ENCODE peak calls at places on chromosomes 12 and 14, in six cellular contexts. V is brain microvascular endothelial cell, U is fibroblast of lung, L is heart left ventricle, Z is MM.1S, T is tibial nerve. W is an unnamed sample.
A peak's percentile ranks its signal among the peaks of the same experiment; 100 is the strongest.

GRCh38 chr12:54404061-54405004 is 14.7 kb downstream of the ITGA5 start:
- DNase-seq in Z (peak; percentile 52), V (no peak), U (peak; percentile 40), T (peak; percentile 75), L (peak; percentile 12), W (no peak)

GRCh38 chr12:118763239-118763638 is 218.1 kb upstream of the SRRM4 start:
- DNase-seq in V (no peak), U (no peak), T (no peak), Z (no peak), L (no peak), W (no peak)

GRCh38 chr12:82817368-82817767 is 130.7 kb downstream of the TMTC2 start:
- DNase-seq in U (peak; percentile 8), V (no peak), Z (no peak), L (no peak), T (no peak), W (no peak)

GRCh38 chr14:90277581-90278198 is 21.3 kb downstream of the PSMC1 start:
- DNase-seq in Z (no peak), T (no peak), V (no peak), L (no peak), U (no peak), W (no peak)

GRCh38 chr12:27743601-27744000 is 33.0 kb downstream of the MRPS35 start:
- DNase-seq in U (no peak), Z (no peak), L (no peak), T (no peak), V (no peak), W (no peak)

GRCh38 chr14:94575730-94576585 is 5.3 kb upstream of the SERPINA5 start:
- DNase-seq in L (no peak), U (peak; percentile 96), V (peak; percentile 58), Z (no peak), T (no peak), W (no peak)

GRCh38 chr12:54225666-54226065 is 36.9 kb upstream of the SMUG1 start:
- DNase-seq in Z (no peak), L (no peak), T (no peak), U (no peak), V (no peak), W (no peak)

GRCh38 chr14:73784065-73784987 is 67.3 kb upstream of the PTGR2 start:
- DNase-seq in V (no peak), U (peak; percentile 56), T (no peak), Z (no peak), L (no peak), W (no peak)

GRCh38 chr14:68734231-68734732 is 58.6 kb downstream of the ZFP36L1 start:
- DNase-seq in V (no peak), Z (peak; percentile 49), T (no peak), U (peak; percentile 33), L (no peak), W (no peak)

GRCh38 chr12:12564911-12565310 is 2.2 kb upstream of the DUSP16 start:
- DNase-seq in T (no peak), L (no peak), V (no peak), Z (no peak), U (no peak), W (no peak)

DNA sequence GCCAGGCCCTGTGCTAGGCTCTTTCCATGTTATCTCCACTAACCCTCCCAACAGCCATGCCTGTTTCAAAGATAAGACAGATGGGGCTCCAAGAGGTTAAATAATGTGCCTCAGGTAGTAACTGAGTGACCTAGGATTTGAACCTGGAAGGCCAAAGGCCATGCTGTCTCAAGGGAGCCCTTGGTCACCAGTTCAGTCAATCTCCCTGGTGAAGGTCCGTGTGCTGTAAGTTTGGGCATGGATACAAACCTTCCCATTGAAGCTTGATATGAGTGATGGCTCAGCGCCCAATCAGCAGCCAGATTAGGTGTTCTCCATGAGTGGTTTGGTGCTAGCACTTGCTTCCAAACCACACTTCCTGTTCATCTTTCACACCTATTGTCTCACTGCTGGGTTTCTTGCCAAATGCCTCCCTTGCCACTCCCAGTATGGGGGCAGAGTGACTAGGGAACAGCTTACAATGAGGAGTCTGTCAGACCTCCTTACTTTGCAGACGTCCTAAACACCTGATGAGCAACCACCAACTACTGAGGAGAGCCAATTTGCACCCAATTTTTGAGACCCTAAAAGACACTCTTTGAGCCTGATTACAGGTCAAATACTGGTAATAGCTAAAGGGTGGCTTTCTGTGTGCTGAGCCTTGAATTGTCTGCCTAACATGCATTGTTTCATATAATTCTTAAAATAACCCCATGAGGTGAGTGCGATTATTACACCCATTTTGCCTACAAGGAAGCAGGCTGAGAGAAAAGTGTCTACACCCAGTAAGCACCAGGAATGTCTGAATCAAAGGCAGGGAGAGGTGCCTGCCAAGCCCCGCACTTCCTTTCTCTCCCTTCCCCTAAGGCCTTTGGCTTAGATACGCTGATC is 48.5 kb upstream of the FOS start:
- DNase-seq in U (peak; percentile 79), V (peak; percentile 41), Z (peak; percentile 70), L (no peak), T (no peak), W (peak; percentile 66)
- TF ChIP-seq CTCF in U (no peak), V (peak; percentile 12), Z (no peak), L (no peak), T (no peak), W (no peak)

GRCh38 chr12:68374315-68374982 is 42.3 kb upstream of the MDM1 start:
- DNase-seq in T (no peak), Z (peak; percentile 98), L (no peak), V (no peak), U (no peak), W (peak; percentile 14)

GRCh38 chr12:68375701-68376469 is 43.7 kb upstream of the MDM1 start:
- DNase-seq in V (peak; percentile 11), T (no peak), L (no peak), Z (no peak), U (peak; percentile 62), W (no peak)

GRCh38 chr12:68381476-68381875 is 49.3 kb upstream of the MDM1 start:
- DNase-seq in L (no peak), Z (no peak), T (no peak), V (no peak), U (no peak), W (no peak)

GRCh38 chr12:68376901-68377300 is 44.7 kb upstream of the MDM1 start:
- DNase-seq in T (no peak), Z (no peak), V (no peak), L (no peak), U (no peak), W (no peak)

DNA sequence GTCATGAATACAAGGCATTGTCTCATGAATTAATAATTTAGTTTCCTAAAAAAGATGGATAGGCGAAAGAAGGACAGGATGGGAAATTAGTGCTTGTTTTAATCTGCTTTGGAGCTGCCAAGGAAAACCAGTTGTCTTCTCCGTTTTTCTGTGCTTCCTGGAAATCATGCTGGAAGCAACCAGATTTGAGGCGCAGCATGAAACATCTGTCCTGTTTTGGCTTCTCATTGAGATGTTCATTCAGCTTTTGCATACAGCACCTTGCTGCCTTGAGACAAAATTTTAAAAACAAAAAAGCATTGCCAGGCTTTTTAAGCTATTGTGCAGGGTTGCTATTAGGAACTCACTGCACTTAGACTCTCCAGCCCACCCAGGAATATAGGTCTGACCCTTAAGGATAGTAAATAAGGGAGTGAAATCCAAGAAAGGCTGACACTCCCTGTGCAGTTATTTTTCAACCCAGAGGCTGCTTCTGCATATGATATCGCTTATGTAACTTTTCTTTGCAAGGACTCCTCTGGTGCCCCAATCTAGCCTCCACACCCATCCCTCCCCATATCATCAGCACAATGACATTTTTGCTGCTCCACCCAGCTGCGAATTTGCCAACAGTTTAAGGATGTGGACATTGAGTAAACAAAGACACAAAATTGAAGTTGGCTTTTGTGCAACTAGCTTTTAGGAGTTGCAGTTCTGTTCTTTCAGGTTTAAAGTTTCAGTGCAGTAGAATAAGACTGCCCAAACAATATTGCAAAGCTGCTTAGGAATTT is 46.9 kb upstream of the MDM1 start:
- DNase-seq in U (no peak), Z (no peak), T (no peak), V (no peak), L (peak; percentile 32), W (no peak)
- H3K27ac ChIP-seq in U (no peak overlapping the region), Z (no peak overlapping the region), T (no peak overlapping the region), V (no peak overlapping the region), L (peak overlapping the region; percentile 5), W (no peak overlapping the region)

GRCh38 chr12:55823419-55823818 is 5.6 kb downstream of the ORMDL2 start:
- DNase-seq in V (no peak), L (no peak), Z (no peak), U (no peak), T (no peak), W (no peak)

GRCh38 chr12:55818140-55818728 is 393 bp downstream of the ORMDL2 start:
- DNase-seq in V (no peak), L (no peak), Z (no peak), T (no peak), U (peak; percentile 23), W (peak; percentile 69)

GRCh38 chr12:55822228-55822627 is 4.4 kb downstream of the ORMDL2 start:
- DNase-seq in U (no peak), L (no peak), T (no peak), Z (no peak), V (no peak), W (peak; percentile 37)

GRCh38 chr12:55818886-55819285 is 1.0 kb downstream of the ORMDL2 start:
- DNase-seq in Z (no peak), V (no peak), L (no peak), T (no peak), U (peak; percentile 65), W (no peak)

DNA sequence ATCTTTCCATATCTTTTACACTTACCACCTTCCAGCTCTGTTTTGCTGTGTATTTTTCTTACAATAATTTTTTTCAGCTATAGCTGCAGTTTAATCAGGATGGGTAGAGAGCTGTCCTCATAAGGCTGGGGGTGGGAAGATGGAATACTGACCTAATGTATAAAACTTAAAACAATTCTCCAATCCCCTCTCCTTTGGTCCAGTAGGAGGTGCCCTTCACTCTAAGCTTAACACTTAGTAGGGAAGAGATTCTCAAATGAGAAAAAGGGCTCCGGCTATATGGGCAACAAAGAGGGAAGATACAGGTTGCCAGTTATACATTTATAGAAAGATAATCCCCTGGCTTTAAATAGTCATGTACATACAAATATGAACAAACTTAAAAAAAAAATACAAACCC is 2.8 kb downstream of the ORMDL2 start:
- DNase-seq in U (no peak), T (no peak), Z (no peak), V (no peak), L (no peak), W (no peak)
- TF ChIP-seq CTCF in U (peak; percentile 20), T (no peak), Z (no peak), V (peak; percentile 45), L (no peak), W (peak; percentile 24)

GRCh38 chr12:9868951-9869306 is 225 bp downstream of the CLEC2B start:
- DNase-seq in Z (no peak), T (no peak), U (no peak), L (no peak), V (no peak), W (no peak)

GRCh38 chr12:9868271-9868815 is 811 bp downstream of the CLEC2B start:
- DNase-seq in Z (no peak), T (no peak), U (no peak), V (no peak), L (no peak), W (no peak)

GRCh38 chr12:9866786-9867379 is 2.3 kb downstream of the CLEC2B start:
- DNase-seq in V (no peak), Z (no peak), T (no peak), L (no peak), U (no peak), W (no peak)

GRCh38 chr12:9869307-9870161 is at the start of gene CLEC2B:
- DNase-seq in Z (peak; percentile 67), L (no peak), V (peak; percentile 47), U (peak; percentile 78), T (no peak), W (peak; percentile 38)

DNA sequence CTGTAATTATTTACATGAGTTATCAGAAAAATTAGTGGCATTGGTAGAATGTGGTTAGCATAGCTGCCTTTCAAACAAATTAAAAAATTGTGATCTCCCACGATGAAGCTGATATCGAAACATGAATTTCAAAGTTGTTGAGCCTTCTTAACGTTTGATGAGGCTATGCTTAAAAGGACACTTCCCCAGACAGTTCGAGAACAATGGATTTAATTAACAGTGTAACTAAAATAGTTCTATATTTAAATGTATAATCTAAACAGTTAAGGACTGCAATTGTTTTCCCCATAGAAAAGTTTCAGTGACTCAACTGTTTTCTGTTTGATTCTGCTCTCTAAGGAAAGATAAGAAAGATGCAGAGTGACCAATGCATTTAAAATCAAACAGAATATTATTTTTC is 1.6 kb downstream of the CLEC2B start:
- DNase-seq in L (no peak), T (no peak), Z (no peak), V (no peak), U (no peak), W (no peak)
- H3K27ac ChIP-seq in L (peak overlapping the region; percentile 95), T (no peak overlapping the region), Z (no peak overlapping the region), V (no peak overlapping the region), U (no peak overlapping the region), W (no peak overlapping the region)